ENCODE peak calls at places on chromosomes 6 and 20, in six cellular contexts. R, A, J, H, Z and S are unnamed samples. For H3K79me2 and H3K4me1, the result is how much of the 10 kb centered on the place peaks cover.

GRCh38 chr6:2751871-2752270 is 1.1 kb upstream of the MYLK4 start:
- DNase-seq in R (no peak), A (no peak), J (no peak), H (no peak), Z (no peak), S (peak)

GRCh38 chr20:61797200-61797599 is 268.5 kb downstream of the TAF4 start:
- DNase-seq in R (no peak), A (no peak), J (no peak), H (no peak), Z (no peak), S (no peak)

GRCh38 chr20:23143098-23143497 is 57.0 kb upstream of the CD93 start:
- DNase-seq in R (peak), A (no peak), J (peak), H (peak), Z (peak), S (peak)

GRCh38 chr6:135182120-135182992 is 1.2 kb downstream of the MYB start:
- DNase-seq in R (no peak), A (peak), J (peak), H (peak), Z (peak), S (no peak)

GRCh38 chr6:13914346-13914745 is 10.4 kb upstream of the RNF182 start:
- DNase-seq in R (no peak), A (no peak), J (no peak), H (no peak), Z (peak), S (peak)

GRCh38 chr6:47245745-47246371 is 63.8 kb downstream of the TNFRSF21 start:
- DNase-seq in R (no peak), A (no peak), J (no peak), H (no peak), Z (no peak), S (no peak)

GRCh38 chr20:1827974-1828785 is 67.0 kb upstream of the SIRPA start:
- DNase-seq in R (peak), A (no peak), J (peak), H (peak), Z (peak), S (no peak)

GRCh38 chr6:157392927-157393666 is 12.1 kb downstream of the ZDHHC14 start:
- DNase-seq in R (no peak), A (no peak), J (no peak), H (no peak), Z (no peak), S (peak)

GRCh38 chr6:157985378-157986155 is 3.9 kb downstream of the SYNJ2 start:
- DNase-seq in R (no peak), A (no peak), J (no peak), H (no peak), Z (no peak), S (no peak)

GRCh38 chr6:85126448-85127178 is 323.3 kb upstream of the NT5E start:
- DNase-seq in R (peak), A (peak), J (peak), H (peak), Z (peak), S (no peak)

GRCh38 chr20:62321521-62321948 is 18.7 kb downstream of the ADRM1 start:
- DNase-seq in R (peak), A (peak), J (peak), H (peak), Z (peak), S (no peak)

GRCh38 chr6:19303381-19303780 is 533.8 kb upstream of the ID4 start:
- DNase-seq in R (no peak), A (no peak), J (peak), H (no peak), Z (no peak), S (peak)

GRCh38 chr20:13765299-13765698 is 19.4 kb downstream of the ESF1 start:
- DNase-seq in R (no peak), A (no peak), J (no peak), H (no peak), Z (no peak), S (no peak)

DNA sequence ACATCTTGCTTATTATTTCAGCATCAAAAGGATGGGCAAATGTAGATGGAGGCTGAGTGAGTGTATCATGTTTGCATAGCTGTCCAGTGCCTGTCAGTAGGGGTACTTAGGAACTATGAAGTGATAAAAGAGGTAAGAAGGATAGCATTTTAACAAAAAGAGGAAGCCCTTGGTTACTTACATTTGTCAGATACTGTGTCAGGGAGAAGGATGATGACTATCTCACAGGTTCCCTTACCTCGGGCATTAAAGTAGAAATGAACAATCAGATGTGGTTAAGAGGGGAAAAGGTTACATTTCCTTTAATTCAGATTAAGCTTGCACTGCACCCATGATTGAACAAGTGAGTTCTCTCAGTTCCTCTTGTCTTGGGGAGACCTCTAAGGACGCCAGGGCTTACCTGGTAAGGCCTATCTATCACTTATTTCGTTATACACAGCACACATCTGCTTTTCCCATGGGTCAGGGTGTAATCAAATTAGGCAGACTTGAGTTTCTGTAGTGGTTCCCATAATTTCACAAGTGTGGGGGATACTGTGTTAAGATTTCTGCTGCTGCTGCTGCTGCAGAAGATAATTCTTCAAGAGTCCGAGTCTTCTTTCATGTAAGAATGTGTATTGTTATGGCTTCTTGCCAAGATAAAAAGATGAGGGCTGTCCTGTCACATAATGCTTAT is 4.5 kb downstream of the FOXO3 start:
- DNase-seq in R (no peak), A (no peak), J (peak), H (no peak), Z (peak), S (no peak)
- H3K79me2 ChIP-seq in R (half or more), A (under half), J (half or more), H (half or more), Z (half or more), S (half or more)

DNA sequence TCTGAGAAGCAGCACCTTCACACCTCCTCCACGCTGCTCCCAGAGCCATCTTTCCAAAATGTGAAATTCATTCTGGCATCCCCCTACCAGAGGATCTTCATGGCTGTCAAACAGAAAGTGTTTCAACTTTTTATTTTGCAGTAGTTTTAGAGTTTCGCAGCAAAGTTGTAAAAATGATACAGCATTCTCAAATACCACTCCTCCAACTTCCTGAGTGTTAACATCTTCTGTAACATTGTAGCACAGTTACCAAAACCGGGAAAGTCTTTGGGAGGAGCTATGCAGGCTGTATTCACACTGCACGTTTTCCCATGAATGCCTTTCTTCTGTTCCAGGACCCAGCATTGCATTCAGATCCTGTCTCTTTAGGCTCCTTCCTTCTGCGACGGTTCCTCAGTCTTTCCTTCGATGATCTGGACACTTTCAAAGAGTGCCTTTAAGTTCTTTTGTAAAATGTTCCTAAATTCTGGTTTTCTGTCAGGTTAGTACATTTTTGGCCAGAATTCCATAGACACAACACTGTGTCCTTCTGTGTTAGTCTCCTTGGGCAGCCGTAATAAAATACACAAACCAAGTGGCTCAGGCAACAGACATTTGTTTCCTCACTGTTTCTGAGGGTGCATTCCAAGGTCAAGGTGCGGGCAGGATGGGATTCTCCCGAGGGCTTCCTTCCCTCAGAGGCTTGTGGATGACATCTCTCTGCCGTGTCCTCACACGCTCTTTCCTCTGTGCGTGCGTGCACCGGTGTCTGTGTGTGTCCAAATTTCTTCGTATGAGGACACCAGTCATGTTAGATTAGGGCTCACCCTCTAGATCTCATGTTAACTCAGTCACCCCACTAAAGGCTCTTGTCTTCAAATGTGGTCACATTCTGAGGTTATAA is 30.3 kb downstream of the CDYL start:
- DNase-seq in R (no peak), A (no peak), J (no peak), H (no peak), Z (no peak), S (no peak)
- H3K4me1 ChIP-seq in R (under half), A (under half), J (under half), H (under half), Z (under half), S (under half)

GRCh38 chr6:129655334-129655733 is 54.6 kb downstream of the ARHGAP18 start:
- DNase-seq in R (no peak), A (no peak), J (no peak), H (no peak), Z (no peak), S (no peak)

GRCh38 chr6:129648819-129649491 is 61.0 kb downstream of the ARHGAP18 start:
- DNase-seq in R (peak), A (no peak), J (no peak), H (no peak), Z (no peak), S (no peak)

GRCh38 chr6:129653229-129653628 is 56.7 kb downstream of the ARHGAP18 start:
- DNase-seq in R (no peak), A (no peak), J (no peak), H (no peak), Z (no peak), S (no peak)

GRCh38 chr6:129653746-129654145 is 56.2 kb downstream of the ARHGAP18 start:
- DNase-seq in R (no peak), A (no peak), J (no peak), H (no peak), Z (no peak), S (no peak)

GRCh38 chr6:129651291-129651691 is 58.7 kb downstream of the ARHGAP18 start:
- DNase-seq in R (no peak), A (no peak), J (no peak), H (peak), Z (no peak), S (no peak)
- H3K79me2 ChIP-seq in R (half or more), A (under half), J (half or more), H (under half), Z (under half), S (half or more)

DNA sequence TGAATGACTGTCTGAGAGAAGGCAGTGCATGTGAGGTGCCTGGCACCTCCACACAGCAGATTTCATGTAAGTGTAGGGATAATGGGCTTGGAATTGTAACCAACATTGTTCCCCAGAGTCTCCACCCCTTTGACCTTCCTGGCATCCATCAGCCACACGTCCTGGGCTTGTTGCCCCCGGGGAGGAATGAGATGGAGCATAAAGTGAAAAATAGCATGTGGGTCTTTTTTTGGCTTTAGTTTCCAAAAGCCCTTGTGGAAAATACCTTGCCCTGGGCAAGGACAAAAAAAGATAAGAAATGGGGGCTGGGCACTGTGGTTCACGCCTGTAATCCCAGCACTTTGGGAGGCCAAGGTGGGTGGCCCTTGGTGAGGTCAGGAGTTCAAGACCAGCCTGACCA is 242.3 kb upstream of the ECI2 start:
- DNase-seq in R (no peak), A (no peak), J (no peak), H (no peak), Z (no peak), S (no peak)
- H3K4me1 ChIP-seq in R (under half), A (under half), J (under half), H (under half), Z (under half), S (under half)

GRCh38 chr6:146868671-146869209 is 270.0 kb downstream of the ADGB start:
- DNase-seq in R (no peak), A (no peak), J (no peak), H (no peak), Z (no peak), S (no peak)

GRCh38 chr6:146864300-146864699 is 265.5 kb downstream of the ADGB start:
- DNase-seq in R (no peak), A (no peak), J (no peak), H (no peak), Z (no peak), S (no peak)

GRCh38 chr6:146864885-146865284 is 266.1 kb downstream of the ADGB start:
- DNase-seq in R (no peak), A (no peak), J (no peak), H (no peak), Z (no peak), S (no peak)

GRCh38 chr6:146865756-146866266 is 267.0 kb downstream of the ADGB start:
- DNase-seq in R (no peak), A (no peak), J (no peak), H (no peak), Z (no peak), S (no peak)

GRCh38 chr6:146866731-146867414 is 268.1 kb downstream of the ADGB start:
- DNase-seq in R (no peak), A (no peak), J (no peak), H (no peak), Z (peak), S (no peak)
- H3K79me2 ChIP-seq in R (under half), A (under half), J (under half), H (under half), Z (under half), S (under half)

GRCh38 chr6:7974932-7975763 is 64.6 kb upstream of the TXNDC5 start:
- DNase-seq in R (peak), A (no peak), J (peak), H (peak), Z (peak), S (peak)

GRCh38 chr6:7974553-7974931 is 64.0 kb upstream of the TXNDC5 start:
- DNase-seq in R (no peak), A (no peak), J (no peak), H (no peak), Z (no peak), S (no peak)

GRCh38 chr6:7971499-7971898 is 60.9 kb upstream of the TXNDC5 start:
- DNase-seq in R (no peak), A (no peak), J (no peak), H (no peak), Z (no peak), S (no peak)

GRCh38 chr6:7975764-7976146 is 65.2 kb upstream of the TXNDC5 start:
- DNase-seq in R (no peak), A (no peak), J (peak), H (peak), Z (no peak), S (no peak)

GRCh38 chr6:7973603-7974002 is 63.0 kb upstream of the TXNDC5 start:
- DNase-seq in R (no peak), A (no peak), J (no peak), H (no peak), Z (peak), S (no peak)
- H3K4me1 ChIP-seq in R (under half), A (under half), J (under half), H (under half), Z (under half), S (under half)

GRCh38 chr6:24721461-24722215 is 2.7 kb upstream of the C6orf62 start:
- DNase-seq in R (no peak), A (no peak), J (peak), H (no peak), Z (no peak), S (no peak)

GRCh38 chr6:24719125-24719931 is at the start of gene C6orf62:
- DNase-seq in R (no peak), A (no peak), J (peak), H (peak), Z (peak), S (peak)

GRCh38 chr6:24718449-24719124 is 367 bp downstream of the C6orf62 start:
- DNase-seq in R (no peak), A (no peak), J (no peak), H (no peak), Z (no peak), S (no peak)

GRCh38 chr6:24720604-24721460 is 1.9 kb upstream of the C6orf62 start:
- DNase-seq in R (peak), A (peak), J (peak), H (peak), Z (peak), S (peak)

DNA sequence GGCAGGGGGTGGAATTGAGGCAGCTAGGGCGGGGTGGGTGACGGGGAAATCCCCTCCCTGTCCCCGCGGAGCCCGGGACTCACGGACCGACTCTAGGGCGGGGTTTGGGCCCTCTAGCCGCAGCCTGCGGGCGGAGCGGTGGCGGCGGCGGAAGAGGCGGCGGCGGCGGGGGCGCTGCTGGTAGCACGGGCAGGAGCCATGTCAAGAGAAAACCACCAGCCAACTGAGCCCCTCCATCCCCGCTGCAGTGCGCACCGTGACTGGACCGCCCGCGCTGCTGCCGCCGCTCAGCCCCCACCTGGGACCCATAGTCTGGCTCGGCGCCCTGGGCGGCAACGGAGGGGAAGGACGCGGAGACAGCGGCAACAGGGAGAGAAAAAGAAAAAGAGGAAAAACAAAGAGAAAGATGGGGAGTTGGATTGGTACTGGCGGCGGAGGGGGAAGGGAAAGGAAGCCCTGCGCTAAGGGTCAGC is 1.2 kb upstream of the C6orf62 start:
- DNase-seq in R (no peak), A (peak), J (peak), H (peak), Z (peak), S (no peak)
- H3K79me2 ChIP-seq in R (half or more), A (under half), J (half or more), H (half or more), Z (half or more), S (half or more)

GRCh38 chr6:4023240-4023639 is 55.7 kb downstream of the FAM217A start:
- DNase-seq in R (no peak), A (no peak), J (peak), H (no peak), Z (no peak), S (no peak)
- H3K4me1 ChIP-seq in R (under half), A (under half), J (under half), H (under half), Z (under half), S (under half)